ENCODE peak calls at places on chromosomes 7 and 10, in six cellular contexts. B, N, W, K, R and D are unnamed samples.

GRCh38 chr10:29146736-29147135 is 142.1 kb upstream of the LYZL1 start:
- DNase-seq in N (no peak), B (no peak), K (no peak), W (no peak), R (no peak), D (no peak)

GRCh38 chr10:87657370-87657769 is 2.3 kb upstream of the PAPSS2 start:
- DNase-seq in K (no peak), N (no peak), B (no peak), W (no peak), R (no peak), D (no peak)

GRCh38 chr10:72025832-72026231 is 61.6 kb downstream of the CHST3 start:
- DNase-seq in R (no peak), N (no peak), K (no peak), W (no peak), B (no peak), D (no peak)

GRCh38 chr10:78377362-78377761 is 343.7 kb downstream of the RPS24 start:
- DNase-seq in N (no peak), W (no peak), R (no peak), K (no peak), B (no peak), D (no peak)

GRCh38 chr7:101315336-101315735 is 6.3 kb downstream of the IFT22 start:
- DNase-seq in B (peak), K (no peak), R (no peak), N (peak), W (peak), D (peak)

GRCh38 chr7:94375713-94376112 is 19.0 kb upstream of the COL1A2 start:
- DNase-seq in B (no peak), K (no peak), N (no peak), R (no peak), W (no peak), D (no peak)

GRCh38 chr7:132503415-132503814 is 72.9 kb downstream of the PLXNA4 start:
- DNase-seq in B (no peak), W (no peak), N (no peak), K (no peak), R (no peak), D (no peak)

GRCh38 chr10:132684164-132684891 is 101.6 kb downstream of the NKX6-2 start:
- DNase-seq in B (no peak), K (peak), R (peak), W (no peak), N (peak), D (peak)

GRCh38 chr10:4242561-4243035 is 457.6 kb upstream of the KLF6 start:
- DNase-seq in B (no peak), R (no peak), N (no peak), K (no peak), W (no peak), D (no peak)

GRCh38 chr10:82949816-82950575 is 1075.0 kb downstream of the NRG3 start:
- DNase-seq in B (no peak), R (no peak), K (no peak), N (no peak), W (no peak), D (no peak)

GRCh38 chr7:79610301-79610700 is 156.8 kb upstream of the MAGI2 start:
- DNase-seq in K (no peak), B (no peak), W (no peak), N (no peak), R (no peak), D (no peak)